ENCODE peak calls at places on chromosomes 1 and 21, in four cellular contexts. One of them, this sample, is unnamed.

GRCh38 chr1:151047925-151048644 is 534 bp downstream of the C1orf56 start:
- DNase-seq in KG1: no peak
- DNase-seq in IMR-90: peak
- DNase-seq in Calu3: peak
- DNase-seq in this sample: peak

GRCh38 chr1:117674521-117675400 is 68.9 kb downstream of the TENT5C start:
- DNase-seq in KG1: no peak
- DNase-seq in IMR-90: peak
- DNase-seq in Calu3: no peak
- DNase-seq in this sample: no peak

GRCh38 chr1:95916616-95917015 is 682.6 kb downstream of the RWDD3 start:
- DNase-seq in KG1: peak
- DNase-seq in IMR-90: peak
- DNase-seq in Calu3: peak
- DNase-seq in this sample: no peak

GRCh38 chr21:18369115-18369514 is 34.5 kb downstream of the TMPRSS15 start:
- DNase-seq in KG1: no peak
- DNase-seq in IMR-90: no peak
- DNase-seq in Calu3: no peak
- DNase-seq in this sample: peak

GRCh38 chr1:93681095-93681548 is 515 bp downstream of the BCAR3 start:
- DNase-seq in KG1: no peak
- DNase-seq in IMR-90: peak
- DNase-seq in Calu3: no peak
- DNase-seq in this sample: no peak

GRCh38 chr21:44911384-44912157 is 9.1 kb downstream of the ITGB2 start:
- DNase-seq in KG1: no peak
- DNase-seq in IMR-90: no peak
- DNase-seq in Calu3: peak
- DNase-seq in this sample: no peak

GRCh38 chr1:208203127-208203847 is 40.9 kb downstream of the PLXNA2 start:
- DNase-seq in KG1: no peak
- DNase-seq in IMR-90: peak
- DNase-seq in Calu3: peak
- DNase-seq in this sample: no peak

GRCh38 chr1:60936052-60936619 is 146.2 kb upstream of the NFIA start:
- DNase-seq in KG1: no peak
- DNase-seq in IMR-90: no peak
- DNase-seq in Calu3: no peak
- DNase-seq in this sample: no peak

GRCh38 chr1:221998186-221998612 is 256.3 kb upstream of the DUSP10 start:
- DNase-seq in KG1: no peak
- DNase-seq in IMR-90: peak
- DNase-seq in Calu3: no peak
- DNase-seq in this sample: no peak

GRCh38 chr1:25425098-25426085 is 4.8 kb upstream of the RHCE start:
- DNase-seq in KG1: no peak
- DNase-seq in IMR-90: peak
- DNase-seq in Calu3: no peak
- DNase-seq in this sample: no peak

GRCh38 chr1:201504179-201504631 is 2.7 kb downstream of the CSRP1 start:
- DNase-seq in KG1: no peak
- DNase-seq in IMR-90: peak
- DNase-seq in Calu3: no peak
- DNase-seq in this sample: no peak

GRCh38 chr1:87325982-87326738 is 2.5 kb upstream of the LMO4 start:
- DNase-seq in KG1: peak
- DNase-seq in IMR-90: peak
- DNase-seq in Calu3: peak
- DNase-seq in this sample: peak

GRCh38 chr1:177451191-177451590 is 280.4 kb downstream of the BRINP2 start:
- DNase-seq in KG1: no peak
- DNase-seq in IMR-90: no peak
- DNase-seq in Calu3: no peak
- DNase-seq in this sample: no peak

GRCh38 chr1:221793439-221794078 is 51.7 kb upstream of the DUSP10 start:
- DNase-seq in KG1: no peak
- DNase-seq in IMR-90: no peak
- DNase-seq in Calu3: no peak
- DNase-seq in this sample: no peak

GRCh38 chr1:89060091-89060490 is 4.9 kb downstream of the GBP1 start:
- DNase-seq in KG1: no peak
- DNase-seq in IMR-90: no peak
- DNase-seq in Calu3: no peak
- DNase-seq in this sample: no peak

GRCh38 chr1:112247971-112248370 is 148.0 kb upstream of the CTTNBP2NL start:
- DNase-seq in KG1: no peak
- DNase-seq in IMR-90: no peak
- DNase-seq in Calu3: no peak
- DNase-seq in this sample: no peak

GRCh38 chr1:6260961-6261614 is at the start of gene GPR153:
- DNase-seq in KG1: no peak
- DNase-seq in IMR-90: no peak
- DNase-seq in Calu3: peak
- DNase-seq in this sample: peak

GRCh38 chr1:164132001-164132400 is 427.0 kb upstream of the PBX1 start:
- DNase-seq in KG1: no peak
- DNase-seq in IMR-90: no peak
- DNase-seq in Calu3: no peak
- DNase-seq in this sample: no peak

GRCh38 chr21:44742418-44743153 is 31.2 kb upstream of the TSPEAR start:
- DNase-seq in KG1: no peak
- DNase-seq in IMR-90: peak
- DNase-seq in Calu3: no peak
- DNase-seq in this sample: peak

GRCh38 chr1:31571340-31572295 is 4.7 kb upstream of the TINAGL1 start:
- DNase-seq in KG1: peak
- DNase-seq in IMR-90: no peak
- DNase-seq in Calu3: no peak
- DNase-seq in this sample: no peak

GRCh38 chr1:12346483-12347155 is 116.8 kb downstream of the VPS13D start:
- DNase-seq in KG1: no peak
- DNase-seq in IMR-90: no peak
- DNase-seq in Calu3: no peak
- DNase-seq in this sample: no peak

GRCh38 chr21:41611966-41612606 is 104.1 kb upstream of the TMPRSS2 start:
- DNase-seq in KG1: no peak
- DNase-seq in IMR-90: peak
- DNase-seq in Calu3: peak
- DNase-seq in this sample: peak

GRCh38 chr21:32099812-32100416 is 178.9 kb downstream of the MIS18A start:
- DNase-seq in KG1: no peak
- DNase-seq in IMR-90: peak
- DNase-seq in Calu3: no peak
- DNase-seq in this sample: no peak

GRCh38 chr1:174960362-174960761 is 39.4 kb upstream of the CACYBP start:
- DNase-seq in KG1: no peak
- DNase-seq in IMR-90: no peak
- DNase-seq in Calu3: no peak
- DNase-seq in this sample: no peak

GRCh38 chr21:46027855-46028493 is 46.4 kb downstream of the COL6A1 start:
- DNase-seq in KG1: no peak
- DNase-seq in IMR-90: peak
- DNase-seq in Calu3: no peak
- DNase-seq in this sample: no peak

This sample was measured in SW480.